ENCODE peak calls at places on chromosomes 5 and 9, in nine cellular contexts. D is GM12865, S is AG10803, H is fibroblast of pulmonary artery, F is spleen, U is GM13977, I is brain microvascular endothelial cell, W is AG04450, L is AG04449. G is an unnamed sample.

GRCh38 chr5:135481908-135482307 is 29.8 kb upstream of the TIFAB start:
- DNase-seq in L (no peak), W (no peak), I (no peak), U (no peak), F (no peak), H (no peak), S (no peak), D (no peak), G (no peak)

GRCh38 chr5:77957-78804 is 13.8 kb upstream of the PLEKHG4B start:
- DNase-seq in S (peak; percentile 45), F (peak; percentile 67), U (peak; percentile 63), I (peak; percentile 75), W (no peak), D (peak; percentile 40), L (peak; percentile 19), H (peak; percentile 12), G (no peak)

GRCh38 chr5:177500685-177501522 is 3.5 kb upstream of the PDLIM7 start:
- DNase-seq in I (peak; percentile 86), W (no peak), F (peak; percentile 97), U (peak; percentile 82), L (no peak), D (peak; percentile 86), S (peak; percentile 80), H (peak; percentile 87), G (peak; percentile 98)

GRCh38 chr9:86700601-86701000 is 246.7 kb downstream of the GAS1 start:
- DNase-seq in H (peak; percentile 67), F (no peak), L (no peak), U (no peak), I (no peak), W (no peak), S (peak; percentile 89), D (no peak), G (no peak)

GRCh38 chr9:86667307-86667706 is 280.0 kb downstream of the GAS1 start:
- DNase-seq in W (peak; percentile 18), L (no peak), S (peak; percentile 45), I (peak; percentile 42), D (no peak), H (no peak), F (no peak), U (no peak), G (no peak)

GRCh38 chr5:116242363-116242762 is 157.5 kb downstream of the COMMD10 start:
- DNase-seq in D (no peak), L (no peak), S (peak; percentile 46), U (no peak), I (no peak), H (peak; percentile 58), F (no peak), W (no peak), G (no peak)

GRCh38 chr5:150186137-150186536 is 3.7 kb upstream of the SLC6A7 start:
- DNase-seq in W (no peak), H (no peak), F (no peak), S (no peak), U (no peak), D (no peak), I (no peak), L (no peak), G (no peak)

GRCh38 chr5:166724284-166724683 is 1567.2 kb upstream of the WWC1 start:
- DNase-seq in I (no peak), D (no peak), S (no peak), L (no peak), F (no peak), U (no peak), W (no peak), H (no peak), G (no peak)

GRCh38 chr9:130834371-130835311 is at the start of gene ABL1:
- DNase-seq in L (no peak), S (peak; percentile 83), F (peak; percentile 87), D (peak; percentile 92), I (peak; percentile 82), W (no peak), H (peak; percentile 88), U (peak; percentile 89), G (peak; percentile 56)

GRCh38 chr5:80406980-80407734 is 707 bp upstream of the ZFYVE16 start:
- DNase-seq in S (peak; percentile 67), D (peak; percentile 45), I (peak; percentile 4), U (no peak), H (peak; percentile 4), F (peak; percentile 79), W (no peak), L (no peak), G (no peak)

GRCh38 chr5:26104175-26104574 is 934.2 kb downstream of the CDH9 start:
- DNase-seq in H (no peak), W (no peak), L (no peak), D (no peak), F (no peak), U (no peak), I (no peak), S (no peak), G (no peak)

GRCh38 chr5:178115835-178116405 is 2.6 kb downstream of the N4BP3 start:
- DNase-seq in F (no peak), D (no peak), H (no peak), U (no peak), W (no peak), I (no peak), L (no peak), S (no peak), G (no peak)

DNA sequence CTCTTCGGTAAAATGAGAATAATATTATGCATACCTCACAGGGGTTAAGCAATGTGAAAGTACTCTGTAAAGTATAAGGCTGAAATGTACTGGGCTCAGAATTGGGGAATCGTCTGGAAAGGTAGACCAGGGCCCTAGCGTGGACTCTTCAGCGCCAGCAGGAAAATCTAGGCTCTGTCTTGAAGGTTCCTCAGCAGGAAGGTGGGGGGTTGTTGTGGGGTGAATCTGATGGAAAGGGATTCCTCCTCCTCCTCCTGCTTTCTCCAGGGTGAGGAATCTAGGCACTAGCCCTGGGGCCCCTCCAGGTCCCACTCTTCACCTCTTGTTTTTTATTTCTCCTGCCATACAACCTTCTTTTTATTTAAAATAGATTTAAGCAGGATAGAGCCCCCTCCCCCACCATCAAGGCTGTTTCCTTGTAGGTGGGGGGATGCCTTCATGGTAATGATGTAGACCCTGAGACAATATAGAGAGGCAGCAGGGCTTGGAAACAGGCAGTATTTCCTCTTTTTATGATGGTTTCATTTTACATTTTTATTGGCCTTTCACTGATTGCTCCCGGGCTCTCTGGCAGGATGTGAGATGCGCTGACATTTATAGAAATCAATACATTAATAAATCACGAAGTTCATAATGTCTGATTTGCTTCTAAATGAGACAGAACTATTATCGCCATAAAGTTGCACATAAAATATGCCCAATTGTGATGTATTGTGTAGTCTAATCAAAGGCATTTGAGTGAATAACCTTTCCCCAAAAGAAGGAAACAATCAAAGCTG is 78.9 kb upstream of the GABRP start:
- DNase-seq in F (no peak), H (no peak), L (no peak), D (no peak), S (no peak), I (no peak), U (no peak), W (no peak), G (no peak)
- TF ChIP-seq CTCF in F (no peak), H (no peak), L (no peak), D (no peak), S (no peak), I (no peak), U (no peak), W (no peak), G (no peak)

GRCh38 chr9:34253460-34253837 is 74.6 kb downstream of the UBAP1 start:
- DNase-seq in W (no peak), F (no peak), H (peak; percentile 69), S (peak; percentile 64), I (peak; percentile 18), D (no peak), L (no peak), U (no peak), G (no peak)

GRCh38 chr9:34254141-34254913 is 74.7 kb downstream of the KIF24 start:
- DNase-seq in D (no peak), S (peak; percentile 83), L (peak; percentile 26), U (no peak), F (no peak), I (peak; percentile 45), W (no peak), H (peak; percentile 65), G (no peak)

GRCh38 chr9:34256104-34256503 is 73.0 kb downstream of the KIF24 start:
- DNase-seq in U (no peak), W (no peak), F (no peak), L (no peak), I (no peak), D (no peak), S (no peak), H (no peak), G (no peak)

GRCh38 chr9:34256987-34257585 is 72.0 kb downstream of the KIF24 start:
- DNase-seq in L (no peak), W (no peak), D (no peak), I (no peak), S (no peak), F (no peak), U (no peak), H (no peak), G (no peak)

GRCh38 chr9:34254966-34255825 is 73.9 kb downstream of the KIF24 start:
- DNase-seq in D (no peak), L (no peak), S (peak; percentile 41), H (peak; percentile 30), F (no peak), U (no peak), W (no peak), I (no peak), G (no peak)
- TF ChIP-seq CTCF in D (no peak), L (peak; percentile 1), S (peak; percentile 28), H (peak; percentile 3), F (no peak), U (no peak), W (peak; percentile 15), I (no peak), G (no peak)

GRCh38 chr9:102514541-102514940 is 480.6 kb upstream of the CYLC2 start:
- DNase-seq in U (no peak), S (no peak), L (no peak), D (no peak), F (no peak), W (no peak), H (no peak), I (no peak), G (no peak)
- TF ChIP-seq CTCF in U (no peak), S (no peak), L (no peak), D (no peak), F (no peak), W (no peak), H (no peak), I (no peak), G (no peak)

GRCh38 chr5:141908796-141909195 is 14.9 kb upstream of the DELE1 start:
- DNase-seq in F (no peak), W (no peak), L (no peak), D (no peak), S (no peak), I (peak; percentile 12), U (no peak), H (no peak), G (no peak)

GRCh38 chr5:141906517-141906916 is 17.2 kb upstream of the DELE1 start:
- DNase-seq in U (no peak), I (no peak), L (no peak), W (no peak), F (no peak), S (no peak), H (no peak), D (no peak), G (no peak)

GRCh38 chr5:141906972-141907371 is 16.7 kb upstream of the DELE1 start:
- DNase-seq in F (no peak), S (no peak), U (no peak), I (no peak), W (no peak), H (no peak), L (no peak), D (no peak), G (no peak)

GRCh38 chr5:141910271-141910673 is 13.4 kb upstream of the DELE1 start:
- DNase-seq in I (no peak), L (no peak), S (no peak), H (no peak), D (no peak), W (no peak), F (no peak), U (no peak), G (no peak)

GRCh38 chr5:141909212-141909611 is 14.5 kb upstream of the DELE1 start:
- DNase-seq in H (no peak), F (no peak), S (no peak), U (no peak), W (no peak), D (no peak), I (no peak), L (no peak), G (no peak)
- TF ChIP-seq CTCF in H (no peak), F (no peak), S (no peak), U (no peak), W (no peak), D (no peak), I (no peak), L (no peak), G (no peak)

G was measured in neural crest cell.